ENCODE peak calls at places on chromosomes 5 and 9, in seven cellular contexts. S is CD8-positive, alpha-beta T cell; D is epithelial cell of esophagus; F is IMR-90; N is cardiac muscle cell; G is SHP77 treated with DMSO at 0.1 percent for 48 hours; T is body of pancreas. J is an unnamed sample.

GRCh38 chr5:178351950-178352349 is 119.3 kb upstream of the PHYKPL start:
- DNase-seq in S (no peak), D (no peak), F (no peak), N (no peak), G (no peak), T (no peak), J (no peak)

GRCh38 chr9:1170918-1171317 is 120.8 kb downstream of the DMRT2 start:
- DNase-seq in S (no peak), D (no peak), F (no peak), N (no peak), G (no peak), T (no peak), J (no peak)

GRCh38 chr5:36418172-36418979 is 116.7 kb upstream of the RANBP3L start:
- DNase-seq in S (no peak), D (peak; percentile 96), F (no peak), N (no peak), G (no peak), T (no peak), J (no peak)

GRCh38 chr9:133693703-133694529 is 44.2 kb downstream of the SARDH start:
- DNase-seq in S (no peak), D (no peak), F (no peak), N (no peak), G (no peak), T (no peak), J (no peak)

GRCh38 chr9:121839726-121840500 is 188.5 kb downstream of the DAB2IP start:
- DNase-seq in S (no peak), D (no peak), F (no peak), N (no peak), G (no peak), T (no peak), J (no peak)

GRCh38 chr5:18772475-18772874 is 1138.2 kb downstream of the TAF11L14 start:
- DNase-seq in S (no peak), D (peak; percentile 82), F (no peak), N (peak; percentile 39), G (peak; percentile 84), T (peak; percentile 35), J (no peak)

GRCh38 chr5:175814676-175815075 is 56.7 kb upstream of the CPLX2 start:
- DNase-seq in S (no peak), D (peak; percentile 17), F (peak; percentile 73), N (no peak), G (no peak), T (peak; percentile 18), J (no peak)

GRCh38 chr5:154141686-154142300 is 48.7 kb upstream of the GALNT10 start:
- DNase-seq in S (no peak), D (no peak), F (no peak), N (no peak), G (no peak), T (no peak), J (no peak)

GRCh38 chr5:157253547-157253946 is 12.4 kb upstream of the CYFIP2 start:
- DNase-seq in S (no peak), D (peak; percentile 59), F (peak; percentile 47), N (peak; percentile 69), G (no peak), T (peak; percentile 52), J (no peak)

GRCh38 chr5:30918171-30918570 is 275.3 kb upstream of the CDH6 start:
- DNase-seq in S (no peak), D (peak; percentile 29), F (peak; percentile 81), N (no peak), G (no peak), T (no peak), J (no peak)

GRCh38 chr5:134240421-134240962 is 14.6 kb upstream of the PPP2CA start:
- DNase-seq in S (no peak), D (peak; percentile 77), F (peak; percentile 90), N (peak; percentile 72), G (peak; percentile 34), T (peak; percentile 64), J (no peak)

GRCh38 chr5:173204185-173204979 is 30.6 kb downstream of the NKX2-5 start:
- DNase-seq in S (no peak), D (peak; percentile 47), F (peak; percentile 33), N (peak; percentile 28), G (no peak), T (peak; percentile 27), J (no peak)

GRCh38 chr5:67816456-67816855 is 399.1 kb upstream of the PIK3R1 start:
- DNase-seq in S (no peak), D (no peak), F (no peak), N (no peak), G (no peak), T (no peak), J (no peak)

GRCh38 chr9:33250458-33250995 is 10.6 kb downstream of the SPINK4 start:
- DNase-seq in S (no peak), D (peak; percentile 84), F (peak; percentile 85), N (no peak), G (no peak), T (no peak), J (no peak)

GRCh38 chr9:136012651-136013050 is 51.5 kb upstream of the UBAC1 start:
- DNase-seq in S (no peak), D (no peak), F (peak; percentile 15), N (no peak), G (no peak), T (no peak), J (no peak)

GRCh38 chr5:42949348-42950090 is 90.6 kb downstream of the ANXA2R start:
- DNase-seq in S (peak; percentile 32), D (peak; percentile 41), F (peak; percentile 83), N (no peak), G (peak; percentile 99), T (peak; percentile 61), J (peak; percentile 39)

GRCh38 chr9:110623462-110624025 is 44.0 kb upstream of the SVEP1 start:
- DNase-seq in S (no peak), D (peak; percentile 72), F (peak; percentile 70), N (peak; percentile 73), G (peak; percentile 38), T (peak; percentile 64), J (no peak)

GRCh38 chr9:3730527-3730926 is 204.7 kb upstream of the RFX3 start:
- DNase-seq in S (no peak), D (no peak), F (no peak), N (no peak), G (no peak), T (no peak), J (no peak)

GRCh38 chr5:143985832-143986485 is 174.0 kb downstream of the HMHB1 start:
- DNase-seq in S (no peak), D (peak; percentile 91), F (peak; percentile 79), N (no peak), G (no peak), T (no peak), J (no peak)

GRCh38 chr5:103450333-103451061 is 112.1 kb downstream of the NUDT12 start:
- DNase-seq in S (no peak), D (peak; percentile 60), F (peak; percentile 88), N (no peak), G (no peak), T (no peak), J (no peak)

GRCh38 chr5:1724822-1725602 is 74.6 kb downstream of the MRPL36 start:
- DNase-seq in S (no peak), D (peak; percentile 10), F (no peak), N (no peak), G (no peak), T (no peak), J (no peak)

GRCh38 chr5:131749138-131749537 is 47.7 kb downstream of the FNIP1 start:
- DNase-seq in S (no peak), D (peak; percentile 73), F (peak; percentile 86), N (no peak), G (no peak), T (no peak), J (no peak)

GRCh38 chr5:52997424-52997823 is 8.3 kb downstream of the ITGA2 start:
- DNase-seq in S (no peak), D (no peak), F (no peak), N (no peak), G (no peak), T (no peak), J (no peak)

GRCh38 chr5:80975065-80975464 is 14.9 kb downstream of the RASGRF2 start:
- DNase-seq in S (no peak), D (no peak), F (peak; percentile 57), N (no peak), G (no peak), T (no peak), J (no peak)

GRCh38 chr5:96149546-96149945 is 187.9 kb upstream of the ELL2 start:
- DNase-seq in S (no peak), D (peak; percentile 97), F (peak; percentile 62), N (no peak), G (no peak), T (no peak), J (no peak)

GRCh38 chr5:150209020-150209635 is 19.3 kb downstream of the SLC6A7 start:
- DNase-seq in S (peak; percentile 19), D (peak; percentile 95), F (peak; percentile 76), N (no peak), G (no peak), T (peak; percentile 55), J (no peak)

GRCh38 chr9:97398999-97399758 is 12.7 kb upstream of the TDRD7 start:
- DNase-seq in S (peak; percentile 48), D (peak; percentile 74), F (peak; percentile 65), N (peak; percentile 83), G (peak; percentile 10), T (peak; percentile 82), J (no peak)

GRCh38 chr9:37669232-37669631 is 18.5 kb downstream of the FRMPD1 start:
- DNase-seq in S (no peak), D (peak; percentile 66), F (no peak), N (no peak), G (no peak), T (no peak), J (no peak)

GRCh38 chr5:135589152-135589551 is 10.4 kb upstream of the CXCL14 start:
- DNase-seq in S (no peak), D (no peak), F (no peak), N (no peak), G (no peak), T (no peak), J (no peak)

GRCh38 chr5:59744531-59744992 is 149.0 kb downstream of the PDE4D start:
- DNase-seq in S (no peak), D (peak; percentile 82), F (peak; percentile 25), N (no peak), G (no peak), T (no peak), J (no peak)

GRCh38 chr9:126151031-126151670 is 175.5 kb upstream of the MVB12B start:
- DNase-seq in S (no peak), D (no peak), F (no peak), N (no peak), G (peak; percentile 89), T (no peak), J (peak; percentile 1)